ENCODE peak calls at places on chromosomes 7 and 10, in seven cellular contexts. H, B, R, K, I, N and M are unnamed samples.

GRCh38 chr10:60314306-60314940 is 75.3 kb downstream of the ANK3 start:
- DNase-seq in H (no peak), B (no peak), R (no peak), K (no peak), I (no peak), N (no peak), M (no peak)

GRCh38 chr10:96267234-96267705 is 4.1 kb downstream of the BLNK start:
- DNase-seq in H (no peak), B (no peak), R (no peak), K (no peak), I (no peak), N (no peak), M (no peak)

GRCh38 chr7:149720372-149721083 is 52.9 kb downstream of the ZNF467 start:
- DNase-seq in H (peak), B (peak), R (no peak), K (no peak), I (no peak), N (no peak), M (peak)

GRCh38 chr7:145839814-145840213 is 276.8 kb upstream of the CNTNAP2 start:
- DNase-seq in H (no peak), B (no peak), R (no peak), K (no peak), I (no peak), N (no peak), M (no peak)

GRCh38 chr10:78782441-78782840 is 286.3 kb upstream of the ZMIZ1 start:
- DNase-seq in H (no peak), B (no peak), R (no peak), K (no peak), I (no peak), N (no peak), M (no peak)

GRCh38 chr7:36283171-36283570 is 106.5 kb upstream of the ANLN start:
- DNase-seq in H (no peak), B (no peak), R (no peak), K (no peak), I (no peak), N (no peak), M (no peak)

GRCh38 chr7:74283858-74284447 is 5.3 kb upstream of the CLIP2 start:
- DNase-seq in H (no peak), B (no peak), R (no peak), K (no peak), I (no peak), N (no peak), M (no peak)

GRCh38 chr7:150980663-150981062 is 2.5 kb upstream of the KCNH2 start:
- DNase-seq in H (no peak), B (no peak), R (no peak), K (no peak), I (no peak), N (no peak), M (no peak)

GRCh38 chr7:39133088-39133487 is 155.4 kb downstream of the POU6F2 start:
- DNase-seq in H (no peak), B (no peak), R (no peak), K (no peak), I (no peak), N (no peak), M (no peak)

GRCh38 chr10:3935141-3935540 is 150.1 kb upstream of the KLF6 start:
- DNase-seq in H (no peak), B (no peak), R (no peak), K (peak), I (no peak), N (no peak), M (peak)

GRCh38 chr10:90193240-90193985 is 492.0 kb downstream of the KIF20B start:
- DNase-seq in H (no peak), B (no peak), R (no peak), K (no peak), I (no peak), N (no peak), M (no peak)

GRCh38 chr7:28354601-28355062 is 57.7 kb upstream of the CREB5 start:
- DNase-seq in H (peak), B (no peak), R (no peak), K (no peak), I (no peak), N (no peak), M (no peak)

GRCh38 chr10:7523656-7524055 is 112.8 kb upstream of the SFMBT2 start:
- DNase-seq in H (no peak), B (no peak), R (no peak), K (no peak), I (no peak), N (no peak), M (no peak)

GRCh38 chr7:98221611-98222532 is 10.6 kb downstream of the BHLHA15 start:
- DNase-seq in H (no peak), B (peak), R (no peak), K (no peak), I (no peak), N (no peak), M (no peak)

GRCh38 chr10:77899080-77899477 is 27.5 kb downstream of the DLG5 start:
- DNase-seq in H (peak), B (no peak), R (no peak), K (no peak), I (no peak), N (no peak), M (no peak)

GRCh38 chr10:118569241-118569881 is 26.1 kb downstream of the PRLHR start:
- DNase-seq in H (no peak), B (no peak), R (no peak), K (no peak), I (no peak), N (no peak), M (no peak)

GRCh38 chr10:58253184-58253583 is 14.5 kb downstream of the IPMK start:
- DNase-seq in H (no peak), B (no peak), R (no peak), K (no peak), I (no peak), N (no peak), M (no peak)

GRCh38 chr7:138460176-138460648 is at the start of gene TRIM24:
- DNase-seq in H (peak), B (no peak), R (no peak), K (no peak), I (peak), N (peak), M (peak)

GRCh38 chr10:99598781-99599481 is 21.3 kb downstream of the SLC25A28 start:
- DNase-seq in H (no peak), B (no peak), R (no peak), K (no peak), I (no peak), N (no peak), M (no peak)

GRCh38 chr7:152050547-152050971 is 25.1 kb downstream of the GALNT11 start:
- DNase-seq in H (no peak), B (no peak), R (no peak), K (no peak), I (no peak), N (no peak), M (no peak)

GRCh38 chr7:1033546-1034145 is 10.7 kb upstream of the GPR146 start:
- DNase-seq in H (no peak), B (no peak), R (peak), K (no peak), I (no peak), N (no peak), M (no peak)

GRCh38 chr7:1819258-1819841 is 149.3 kb downstream of the ELFN1 start:
- DNase-seq in H (no peak), B (no peak), R (no peak), K (no peak), I (no peak), N (no peak), M (no peak)

GRCh38 chr7:129831424-129832058 is 121.2 kb downstream of the UBE2H start:
- DNase-seq in H (no peak), B (no peak), R (no peak), K (no peak), I (no peak), N (peak), M (peak)

GRCh38 chr7:521221-522070 is 1.8 kb upstream of the PDGFA start:
- DNase-seq in H (peak), B (peak), R (no peak), K (peak), I (no peak), N (no peak), M (peak)

GRCh38 chr10:8584666-8585065 is 530.2 kb downstream of the GATA3 start:
- DNase-seq in H (no peak), B (no peak), R (no peak), K (no peak), I (no peak), N (no peak), M (no peak)

GRCh38 chr7:35268953-35269352 is 15.1 kb upstream of the TBX20 start:
- DNase-seq in H (no peak), B (no peak), R (no peak), K (no peak), I (no peak), N (no peak), M (no peak)

GRCh38 chr7:92695308-92696261 is 105.4 kb upstream of the FAM133B start:
- DNase-seq in H (peak), B (peak), R (no peak), K (no peak), I (no peak), N (peak), M (peak)

GRCh38 chr7:71637578-71637977 is 505.6 kb downstream of the GALNT17 start:
- DNase-seq in H (no peak), B (no peak), R (no peak), K (no peak), I (no peak), N (no peak), M (no peak)

GRCh38 chr10:95246582-95247051 is 44.2 kb downstream of the PDLIM1 start:
- DNase-seq in H (peak), B (peak), R (peak), K (peak), I (no peak), N (no peak), M (peak)

GRCh38 chr7:106348231-106348630 is 63.4 kb upstream of the NAMPT start:
- DNase-seq in H (no peak), B (no peak), R (no peak), K (no peak), I (no peak), N (no peak), M (no peak)

GRCh38 chr7:100802951-100803350 is 24.4 kb downstream of the EPHB4 start:
- DNase-seq in H (no peak), B (no peak), R (no peak), K (peak), I (no peak), N (no peak), M (no peak)